ENCODE peak calls at places on chromosomes 16 and 17, in ten cellular contexts. S is PC-3; O is A673; X is lung; K is prostate gland; H is CD8-positive, alpha-beta T cell; Z is stomach; Q is right lobe of liver; U is ovary; I is mesendoderm. J is an unnamed sample. For H3K36me3 and H3K4me1, the result is how much of the 10 kb centered on the place peaks cover.

GRCh38 chr17:64008830-64009229 is 10.7 kb downstream of the PRR29 start:
- DNase-seq in S (no peak), O (no peak), X (no peak), K (no peak), H (no peak), Z (no peak), Q (peak), U (no peak), I (no peak), J (no peak)

GRCh38 chr17:7060165-7060890 is 16.4 kb upstream of the SLC16A11 start:
- DNase-seq in S (peak), O (peak), X (no peak), K (no peak), H (no peak), Z (peak), Q (no peak), U (no peak), I (no peak), J (no peak)

GRCh38 chr17:75610103-75610984 is 22.7 kb downstream of the MYO15B start:
- DNase-seq in S (peak), O (no peak), X (no peak), K (no peak), H (no peak), Z (peak), Q (no peak), U (no peak), I (no peak), J (no peak)

GRCh38 chr16:51888534-51888933 is 658.4 kb downstream of the TOX3 start:
- DNase-seq in S (no peak), O (no peak), X (no peak), K (no peak), H (no peak), Z (no peak), Q (no peak), U (no peak), I (no peak), J (no peak)

GRCh38 chr17:48234922-48235321 is 127.4 kb downstream of the SNX11 start:
- DNase-seq in S (no peak), O (no peak), X (no peak), K (no peak), H (no peak), Z (no peak), Q (no peak), U (no peak), I (no peak), J (no peak)

GRCh38 chr17:69411766-69412165 is 2.7 kb upstream of the MAP2K6 start:
- DNase-seq in S (no peak), O (no peak), X (no peak), K (no peak), H (no peak), Z (no peak), Q (no peak), U (no peak), I (no peak), J (no peak)

GRCh38 chr16:67663151-67663876 is 2.6 kb downstream of the PARD6A start:
- DNase-seq in S (no peak), O (peak), X (no peak), K (no peak), H (peak), Z (no peak), Q (peak), U (no peak), I (peak), J (no peak)

GRCh38 chr17:21375757-21376584 is at the start of gene KCNJ12:
- DNase-seq in S (peak), O (peak), X (no peak), K (no peak), H (no peak), Z (peak), Q (no peak), U (no peak), I (peak), J (no peak)

GRCh38 chr17:75731716-75732498 is 10.6 kb downstream of the ITGB4 start:
- DNase-seq in S (no peak), O (no peak), X (no peak), K (no peak), H (no peak), Z (no peak), Q (no peak), U (no peak), I (no peak), J (no peak)

GRCh38 chr17:58808609-58809563 is 53.2 kb downstream of the PPM1E start:
- DNase-seq in S (no peak), O (no peak), X (no peak), K (no peak), H (no peak), Z (no peak), Q (no peak), U (no peak), I (no peak), J (no peak)

GRCh38 chr17:19753661-19754463 is 5.8 kb upstream of the ALDH3A1 start:
- DNase-seq in S (peak), O (peak), X (no peak), K (peak), H (no peak), Z (peak), Q (peak), U (no peak), I (no peak), J (peak)

GRCh38 chr16:29232811-29233704 is 173.5 kb downstream of the NPIPB11 start:
- DNase-seq in S (no peak), O (no peak), X (no peak), K (no peak), H (no peak), Z (no peak), Q (no peak), U (peak), I (no peak), J (no peak)

GRCh38 chr16:50602531-50603205 is 54.5 kb downstream of the NKD1 start:
- DNase-seq in S (peak), O (no peak), X (no peak), K (peak), H (peak), Z (no peak), Q (no peak), U (no peak), I (no peak), J (no peak)

GRCh38 chr16:75238853-75239371 is 12.5 kb downstream of the BCAR1 start:
- DNase-seq in S (no peak), O (peak), X (no peak), K (no peak), H (no peak), Z (no peak), Q (no peak), U (no peak), I (no peak), J (no peak)

GRCh38 chr17:28225872-28226271 is 93.1 kb upstream of the TMEM97 start:
- DNase-seq in S (no peak), O (no peak), X (no peak), K (no peak), H (no peak), Z (no peak), Q (no peak), U (no peak), I (no peak), J (peak)

GRCh38 chr16:30700971-30701370 is 2.0 kb downstream of the SRCAP start:
- DNase-seq in S (no peak), O (no peak), X (no peak), K (no peak), H (no peak), Z (no peak), Q (no peak), U (no peak), I (no peak), J (no peak)

GRCh38 chr16:30700491-30700890 is 1.5 kb downstream of the SRCAP start:
- DNase-seq in S (no peak), O (no peak), X (no peak), K (no peak), H (no peak), Z (no peak), Q (no peak), U (no peak), I (peak), J (peak)

GRCh38 chr16:30699615-30700099 is 686 bp downstream of the SRCAP start:
- DNase-seq in S (no peak), O (no peak), X (no peak), K (no peak), H (no peak), Z (no peak), Q (no peak), U (no peak), I (peak), J (peak)

GRCh38 chr16:30706046-30706445 is 7.1 kb downstream of the SRCAP start:
- DNase-seq in S (no peak), O (no peak), X (no peak), K (no peak), H (no peak), Z (no peak), Q (no peak), U (no peak), I (no peak), J (peak)

DNA sequence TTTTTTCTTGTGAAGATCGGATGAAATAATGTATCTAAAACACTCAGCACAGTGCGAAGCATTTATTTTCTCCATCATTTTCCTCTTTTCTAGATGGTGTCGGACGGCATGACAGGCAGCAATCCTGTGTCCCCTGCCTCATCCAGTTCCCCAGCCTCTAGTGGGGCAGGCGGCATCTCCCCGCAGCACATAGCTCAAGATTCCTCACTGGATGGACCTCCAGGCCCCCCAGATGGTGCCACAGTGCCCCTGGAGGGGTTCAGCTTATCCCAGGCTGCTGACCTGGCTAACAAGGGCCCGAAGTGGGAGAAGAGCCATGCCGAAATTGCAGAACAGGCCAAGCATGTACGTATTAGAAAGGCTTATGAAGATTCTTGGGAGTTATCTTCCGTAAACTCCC is 5.0 kb downstream of the SRCAP start:
- DNase-seq in S (no peak), O (no peak), X (no peak), K (no peak), H (no peak), Z (no peak), Q (no peak), U (no peak), I (no peak), J (peak)
- H3K36me3 ChIP-seq in S (under half), O (half or more), X (half or more), K (under half), H (under half), Z (half or more), Q (under half), U (under half), I (under half), J (half or more)

DNA sequence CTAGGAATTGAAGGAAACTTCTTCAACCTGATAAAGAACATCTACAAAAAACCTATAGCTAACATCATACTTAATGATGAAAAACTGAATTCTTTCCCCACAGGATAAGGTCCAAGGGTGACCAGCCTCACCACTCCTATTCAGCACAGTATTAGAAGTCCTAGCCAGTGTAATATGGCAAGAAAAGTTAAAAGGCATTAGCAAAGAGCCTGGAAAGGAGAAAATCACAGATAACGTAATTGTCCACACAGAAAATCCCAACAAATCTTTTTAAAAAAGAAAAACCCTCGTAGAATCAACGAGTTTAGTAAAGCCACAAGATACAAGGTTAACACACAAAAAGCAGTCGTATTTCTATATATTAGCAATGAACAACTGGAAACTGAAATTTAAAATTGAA is 37.8 kb downstream of the MEAK7 start:
- DNase-seq in S (no peak), O (no peak), X (no peak), K (no peak), H (no peak), Z (no peak), Q (no peak), U (no peak), I (no peak), J (no peak)
- H3K4me1 ChIP-seq in S (under half), O (under half), X (under half), K (under half), H (under half), Z (under half), Q (under half), U (under half), I (under half), J (under half)

DNA sequence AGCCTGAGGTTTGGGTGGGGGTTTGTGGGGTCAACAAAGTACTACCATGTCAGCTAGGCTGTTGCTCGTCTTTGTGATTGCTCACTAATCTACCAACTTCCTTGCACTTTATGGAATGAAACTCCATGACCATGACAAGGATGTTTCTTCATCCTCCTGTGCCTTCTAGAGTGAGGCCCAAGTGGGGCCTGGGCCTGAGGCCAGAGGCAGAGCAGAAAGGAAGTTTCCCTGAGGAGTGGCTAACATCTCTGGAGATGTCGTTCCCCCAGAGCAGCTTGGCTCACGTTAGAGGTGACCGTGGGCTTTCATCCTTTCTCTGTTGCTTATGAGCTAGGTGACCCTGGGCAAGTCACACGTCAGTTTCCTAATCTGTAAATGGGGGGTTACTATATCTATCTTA is 41.0 kb upstream of the IRX3 start:
- DNase-seq in S (no peak), O (no peak), X (no peak), K (no peak), H (no peak), Z (no peak), Q (no peak), U (no peak), I (no peak), J (no peak)
- H3K36me3 ChIP-seq in S (under half), O (under half), X (under half), K (under half), H (under half), Z (under half), Q (under half), U (under half), I (under half), J (under half)

DNA sequence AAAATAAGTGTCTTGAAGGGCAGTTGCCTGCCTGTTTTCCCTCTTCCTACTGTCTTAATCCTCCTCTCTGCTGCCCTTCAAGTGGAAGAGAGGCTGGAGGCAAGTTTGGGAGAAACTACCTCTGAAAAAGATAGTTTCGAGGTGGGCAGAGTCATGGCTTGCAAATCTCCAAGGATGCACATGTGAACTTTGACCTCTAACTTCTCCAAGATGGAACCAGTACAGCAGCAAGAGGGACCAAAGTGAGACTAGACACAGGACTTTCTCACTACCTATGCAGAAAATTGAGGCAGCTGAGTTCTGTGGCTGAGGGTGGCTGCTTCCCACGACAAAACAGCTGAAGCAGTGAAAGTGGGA is 887 bp upstream of the KCNH4 start:
- DNase-seq in S (no peak), O (no peak), X (no peak), K (no peak), H (no peak), Z (no peak), Q (no peak), U (no peak), I (no peak), J (no peak)
- H3K4me1 ChIP-seq in S (under half), O (under half), X (under half), K (under half), H (under half), Z (under half), Q (under half), U (under half), I (under half), J (under half)

GRCh38 chr16:2243781-2244180 is 7.5 kb downstream of the DNASE1L2 start:
- DNase-seq in S (no peak), O (no peak), X (no peak), K (no peak), H (no peak), Z (no peak), Q (no peak), U (no peak), I (no peak), J (no peak)
- H3K36me3 ChIP-seq in S (under half), O (under half), X (under half), K (under half), H (under half), Z (under half), Q (under half), U (under half), I (under half), J (half or more)

GRCh38 chr17:3890082-3890892 is 2.6 kb downstream of the CAMKK1 start:
- DNase-seq in S (peak), O (peak), X (peak), K (peak), H (no peak), Z (peak), Q (no peak), U (peak), I (no peak), J (no peak)

GRCh38 chr17:3887811-3888210 is 5.0 kb downstream of the CAMKK1 start:
- DNase-seq in S (no peak), O (no peak), X (no peak), K (no peak), H (no peak), Z (no peak), Q (no peak), U (no peak), I (peak), J (no peak)

GRCh38 chr17:3889613-3890012 is 3.2 kb downstream of the CAMKK1 start:
- DNase-seq in S (no peak), O (no peak), X (no peak), K (no peak), H (no peak), Z (no peak), Q (no peak), U (no peak), I (no peak), J (no peak)

GRCh38 chr17:3887394-3887793 is 5.5 kb downstream of the CAMKK1 start:
- DNase-seq in S (no peak), O (no peak), X (no peak), K (no peak), H (no peak), Z (no peak), Q (no peak), U (no peak), I (no peak), J (no peak)

DNA sequence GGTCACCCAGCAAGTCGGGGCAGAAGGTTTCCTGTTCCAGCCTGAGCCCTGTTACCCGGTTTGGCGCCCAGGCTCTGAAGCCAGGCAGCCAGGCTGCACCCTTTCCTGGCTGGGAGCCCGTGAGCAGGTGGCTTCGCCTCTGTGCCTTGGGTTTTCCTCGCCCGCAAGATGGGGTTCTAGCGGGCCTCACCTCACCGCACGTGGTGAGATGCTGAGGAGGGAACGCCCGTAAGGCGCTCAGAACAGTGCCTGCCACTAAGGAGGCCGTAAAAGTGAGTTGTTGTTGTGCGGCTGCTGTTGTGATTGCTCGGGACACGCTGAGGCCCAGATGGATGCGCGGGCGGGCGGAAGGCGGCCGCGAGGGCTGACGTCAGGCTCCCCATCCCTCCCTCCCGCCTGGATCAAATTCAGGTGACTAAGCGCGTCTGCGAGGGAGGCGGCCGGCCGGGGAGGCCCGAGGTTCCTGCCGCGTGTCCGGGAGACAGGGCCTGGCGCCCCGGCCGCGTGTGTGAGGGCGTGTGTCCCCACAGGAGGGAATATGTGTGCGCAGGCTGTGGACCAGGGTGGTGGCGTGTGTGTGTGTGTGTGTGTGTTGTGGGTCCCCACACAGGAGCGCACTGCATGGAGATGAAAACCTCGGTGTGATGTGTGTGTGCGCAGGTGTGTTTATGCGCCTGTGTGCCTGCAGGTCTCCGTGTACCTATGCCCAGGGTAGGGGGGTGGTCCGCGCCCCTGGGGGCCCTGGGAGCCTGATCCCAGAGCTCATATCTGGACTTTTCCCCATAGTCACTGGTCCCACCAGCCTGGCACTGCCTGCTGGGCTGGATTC is 4.3 kb downstream of the CAMKK1 start:
- DNase-seq in S (peak), O (peak), X (no peak), K (peak), H (no peak), Z (peak), Q (no peak), U (peak), I (peak), J (no peak)
- H3K4me1 ChIP-seq in S (half or more), O (half or more), X (under half), K (under half), H (under half), Z (half or more), Q (under half), U (under half), I (under half), J (under half)

DNA sequence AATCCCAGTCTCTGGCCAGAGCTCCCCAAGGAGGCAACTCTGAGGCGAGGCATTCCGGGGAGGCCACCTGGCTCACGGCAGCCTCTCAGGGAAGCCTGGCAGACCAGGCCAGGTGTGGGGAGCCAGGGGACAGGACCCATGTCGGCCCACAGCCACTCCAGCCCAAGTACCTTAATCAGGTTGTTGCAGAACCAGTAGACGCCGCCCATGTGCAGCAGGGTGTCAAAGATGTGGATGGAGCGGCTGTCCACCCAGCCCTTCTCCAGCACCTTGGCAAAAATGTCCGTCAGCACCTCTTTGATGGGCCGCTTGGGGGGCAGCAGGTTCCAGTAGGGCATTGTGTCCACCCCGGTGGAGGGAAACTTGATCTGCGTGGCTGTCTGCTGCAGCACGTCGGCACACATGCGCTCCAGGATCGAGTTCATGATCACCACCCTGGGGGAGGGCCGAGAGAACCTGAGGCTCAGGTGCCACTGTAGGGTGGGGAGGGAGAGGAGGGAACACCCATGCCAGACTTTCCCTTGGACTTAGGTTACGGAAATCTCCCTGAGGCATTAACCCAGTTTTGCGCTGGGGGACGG is 7.8 kb downstream of the CSF3 start:
- DNase-seq in S (peak), O (no peak), X (no peak), K (peak), H (no peak), Z (peak), Q (no peak), U (no peak), I (no peak), J (no peak)
- H3K36me3 ChIP-seq in S (under half), O (under half), X (under half), K (under half), H (under half), Z (under half), Q (under half), U (under half), I (under half), J (half or more)

GRCh38 chr16:9103546-9103945 is 12.1 kb downstream of the HAPSTR1 start:
- DNase-seq in S (no peak), O (no peak), X (peak), K (no peak), H (no peak), Z (no peak), Q (no peak), U (no peak), I (no peak), J (no peak)
- H3K4me1 ChIP-seq in S (under half), O (under half), X (half or more), K (under half), H (half or more), Z (half or more), Q (under half), U (under half), I (under half), J (half or more)